ENCODE peak calls at places on chromosomes 5 and 9, in ten cellular contexts. L is T-helper 1 cell; H is brain microvascular endothelial cell; U is GM12865; D is fibroblast of mammary gland; C is T47D; A is effector memory CD8-positive, alpha-beta T cell; F is DMS 273 treated with DMSO at 0.1 percent for 48 hours; P is ACHN; O is stimulated activated CD4-positive, alpha-beta T cell treated with anti-CD3 and anti-CD28 coated beads, Interleukin-12 subunit alpha, Interleukin-12 subunit beta, amount 100 ng/mL, for 24 hours. N is an unnamed sample.

GRCh38 chr9:69615880-69616279 is 56.3 kb downstream of the APBA1 start:
- DNase-seq in L (no peak), H (no peak), U (no peak), D (no peak), C (no peak), A (no peak), F (no peak), P (no peak), O (no peak), N (no peak)

GRCh38 chr5:36928947-36929346 is 52.4 kb downstream of the NIPBL start:
- DNase-seq in L (no peak), H (peak; percentile 28), U (no peak), D (peak; percentile 87), C (no peak), A (no peak), F (no peak), P (peak; percentile 13), O (no peak), N (no peak)

GRCh38 chr9:27749838-27750237 is 176.6 kb upstream of the C9orf72 start:
- DNase-seq in L (no peak), H (no peak), U (no peak), D (no peak), C (no peak), A (no peak), F (no peak), P (no peak), O (no peak), N (peak; percentile 69)

GRCh38 chr9:4272141-4272540 is 27.7 kb downstream of the GLIS3 start:
- DNase-seq in L (no peak), H (no peak), U (no peak), D (no peak), C (no peak), A (no peak), F (no peak), P (no peak), O (no peak), N (no peak)

GRCh38 chr9:76756273-76756650 is 8.0 kb upstream of the PCA3 start:
- DNase-seq in L (no peak), H (peak; percentile 9), U (peak; percentile 10), D (peak; percentile 44), C (no peak), A (no peak), F (no peak), P (peak; percentile 6), O (no peak), N (peak; percentile 25)

GRCh38 chr9:137860361-137860760 is 17.2 kb upstream of the CACNA1B start:
- DNase-seq in L (no peak), H (no peak), U (no peak), D (no peak), C (no peak), A (no peak), F (no peak), P (no peak), O (no peak), N (no peak)

GRCh38 chr5:96962540-96962991 is 26.7 kb downstream of the LNPEP start:
- DNase-seq in L (no peak), H (no peak), U (no peak), D (no peak), C (no peak), A (no peak), F (no peak), P (no peak), O (no peak), N (no peak)

GRCh38 chr5:95779611-95780010 is 42.9 kb downstream of the GLRX start:
- DNase-seq in L (no peak), H (peak; percentile 36), U (no peak), D (peak; percentile 21), C (no peak), A (no peak), F (no peak), P (no peak), O (no peak), N (no peak)

GRCh38 chr5:171757853-171758535 is 27.6 kb upstream of the SMIM23 start:
- DNase-seq in L (no peak), H (peak; percentile 88), U (no peak), D (peak; percentile 98), C (no peak), A (no peak), F (no peak), P (peak; percentile 35), O (no peak), N (no peak)

GRCh38 chr9:27150758-27151431 is 41.9 kb downstream of the TEK start:
- DNase-seq in L (no peak), H (no peak), U (no peak), D (peak; percentile 19), C (no peak), A (no peak), F (no peak), P (no peak), O (no peak), N (no peak)

GRCh38 chr5:11222169-11222568 is 461.1 kb upstream of the DAP start:
- DNase-seq in L (no peak), H (no peak), U (no peak), D (no peak), C (no peak), A (no peak), F (no peak), P (no peak), O (no peak), N (no peak)

GRCh38 chr5:160181965-160182622 is 47.2 kb upstream of the FABP6 start:
- DNase-seq in L (no peak), H (no peak), U (peak; percentile 77), D (no peak), C (no peak), A (no peak), F (no peak), P (no peak), O (no peak), N (no peak)

GRCh38 chr9:27278374-27278773 is 18.6 kb downstream of the EQTN start:
- DNase-seq in L (no peak), H (no peak), U (no peak), D (peak; percentile 74), C (no peak), A (no peak), F (no peak), P (no peak), O (no peak), N (no peak)

GRCh38 chr9:114153761-114154596 is 1.4 kb upstream of the COL27A1 start:
- DNase-seq in L (no peak), H (no peak), U (no peak), D (no peak), C (no peak), A (no peak), F (peak; percentile 28), P (peak; percentile 53), O (no peak), N (peak; percentile 78)

GRCh38 chr9:87537625-87538024 is 40.0 kb downstream of the DAPK1 start:
- DNase-seq in L (no peak), H (no peak), U (no peak), D (no peak), C (no peak), A (no peak), F (peak; percentile 83), P (no peak), O (no peak), N (no peak)

GRCh38 chr5:82749453-82749852 is 327.7 kb downstream of the TMEM167A start:
- DNase-seq in L (no peak), H (peak; percentile 43), U (no peak), D (no peak), C (no peak), A (no peak), F (no peak), P (no peak), O (no peak), N (no peak)

GRCh38 chr5:179258001-179258921 is 87.0 kb downstream of the ADAMTS2 start:
- DNase-seq in L (no peak), H (no peak), U (no peak), D (no peak), C (no peak), A (no peak), F (no peak), P (no peak), O (no peak), N (no peak)